ENCODE peak calls at places on chromosome 7, in four cellular contexts. S is dermis microvascular lymphatic vessel endothelial cell, Y is substantia nigra, O is hippocampal formation. G is an unnamed sample.

GRCh38 chr7:21142081-21142480 is 285.8 kb upstream of the SP4 start:
- DNase-seq in S (no peak), Y (no peak), O (no peak), G (no peak)

GRCh38 chr7:31123317-31123716 is 71.2 kb downstream of the ADCYAP1R1 start:
- DNase-seq in S (no peak), Y (no peak), O (no peak), G (no peak)

GRCh38 chr7:80379034-80379433 is 132.8 kb downstream of the GNAT3 start:
- DNase-seq in S (no peak), Y (no peak), O (no peak), G (peak; percentile 56)

GRCh38 chr7:4683043-4683883 is 1.2 kb downstream of the FOXK1 start:
- DNase-seq in S (no peak), Y (no peak), O (no peak), G (no peak)

GRCh38 chr7:23863209-23863798 is 153.3 kb downstream of the STK31 start:
- DNase-seq in S (no peak), Y (no peak), O (no peak), G (peak; percentile 30)

GRCh38 chr7:24869572-24869971 is 110.4 kb downstream of the OSBPL3 start:
- DNase-seq in S (no peak), Y (no peak), O (no peak), G (no peak)

GRCh38 chr7:140525741-140526140 is 46.4 kb upstream of the MKRN1 start:
- DNase-seq in S (no peak), Y (no peak), O (no peak), G (peak; percentile 54)

GRCh38 chr7:38317457-38318037 is 44.1 kb upstream of the TARP start:
- DNase-seq in S (no peak), Y (no peak), O (no peak), G (no peak)

GRCh38 chr7:158274404-158274811 is 313.2 kb downstream of the PTPRN2 start:
- DNase-seq in S (no peak), Y (no peak), O (no peak), G (no peak)

GRCh38 chr7:123425246-123425645 is 109.1 kb downstream of the IQUB start:
- DNase-seq in S (no peak), Y (no peak), O (no peak), G (peak; percentile 28)

GRCh38 chr7:17944720-17945119 is 4.4 kb upstream of the SNX13 start:
- DNase-seq in S (no peak), Y (no peak), O (no peak), G (no peak)

GRCh38 chr7:140197218-140197890 is 20.6 kb upstream of the KDM7A start:
- DNase-seq in S (no peak), Y (no peak), O (no peak), G (peak; percentile 37)

GRCh38 chr7:101814081-101814995 is 3.1 kb upstream of the CUX1 start:
- DNase-seq in S (no peak), Y (peak; percentile 45), O (peak; percentile 43), G (no peak)

GRCh38 chr7:69599211-69599878 is 1.1 kb downstream of the AUTS2 start:
- DNase-seq in S (no peak), Y (peak; percentile 14), O (peak; percentile 17), G (no peak)

GRCh38 chr7:74470504-74470903 is 16.8 kb downstream of the GTF2IRD1 start:
- DNase-seq in S (no peak), Y (no peak), O (no peak), G (no peak)

GRCh38 chr7:73557108-73557396 is 438 bp downstream of the BCL7B start:
- DNase-seq in S (peak; percentile 79), Y (peak; percentile 86), O (peak; percentile 89), G (peak; percentile 74)

GRCh38 chr7:157652161-157652953 is 315.6 kb downstream of the DNAJB6 start:
- DNase-seq in S (no peak), Y (no peak), O (no peak), G (no peak)

GRCh38 chr7:66258409-66258808 is 53.3 kb downstream of the TPST1 start:
- DNase-seq in S (no peak), Y (no peak), O (peak; percentile 11), G (no peak)

G was measured in foreskin keratinocyte.